ENCODE peak calls at places on chromosome 12, in four cellular contexts. One of them, this sample, is unnamed.
A peak's percentile ranks its signal among the peaks of the same experiment; 100 is the strongest.

GRCh38 chr12:132147423-132148367 is 3.4 kb downstream of the NOC4L start:
- DNase-seq in A549: no peak
- DNase-seq in 8988T: peak; percentile 11
- DNase-seq in activated T-cell treated with anti-CD3 and anti-CD28 coated beads for 24 hours: no peak
- DNase-seq in this sample: no peak

GRCh38 chr12:68808388-68809189 is 612 bp downstream of the MDM2 start:
- DNase-seq in A549: peak; percentile 72
- DNase-seq in 8988T: peak; percentile 56
- DNase-seq in activated T-cell treated with anti-CD3 and anti-CD28 coated beads for 24 hours: peak; percentile 46
- DNase-seq in this sample: peak; percentile 75

GRCh38 chr12:132078190-132078589 is 65.9 kb downstream of the DDX51 start:
- DNase-seq in A549: no peak
- DNase-seq in 8988T: no peak
- DNase-seq in activated T-cell treated with anti-CD3 and anti-CD28 coated beads for 24 hours: no peak
- DNase-seq in this sample: no peak

GRCh38 chr12:47105914-47106674 is 26.3 kb upstream of the AMIGO2 start:
- DNase-seq in A549: no peak
- DNase-seq in 8988T: no peak
- DNase-seq in activated T-cell treated with anti-CD3 and anti-CD28 coated beads for 24 hours: no peak
- DNase-seq in this sample: no peak

GRCh38 chr12:56684745-56685369 is 3.2 kb downstream of the PTGES3 start:
- DNase-seq in A549: no peak
- DNase-seq in 8988T: no peak
- DNase-seq in activated T-cell treated with anti-CD3 and anti-CD28 coated beads for 24 hours: no peak
- DNase-seq in this sample: no peak

GRCh38 chr12:55495490-55495889 is 3.3 kb downstream of the OR6C68 start:
- DNase-seq in A549: no peak
- DNase-seq in 8988T: no peak
- DNase-seq in activated T-cell treated with anti-CD3 and anti-CD28 coated beads for 24 hours: no peak
- DNase-seq in this sample: no peak

GRCh38 chr12:78864483-78865296 is at the start of gene SYT1:
- DNase-seq in A549: peak; percentile 98
- DNase-seq in 8988T: no peak
- DNase-seq in activated T-cell treated with anti-CD3 and anti-CD28 coated beads for 24 hours: no peak
- DNase-seq in this sample: peak; percentile 22

GRCh38 chr12:54959291-54960018 is 25.1 kb downstream of the TESPA1 start:
- DNase-seq in A549: no peak
- DNase-seq in 8988T: no peak
- DNase-seq in activated T-cell treated with anti-CD3 and anti-CD28 coated beads for 24 hours: no peak
- DNase-seq in this sample: no peak

GRCh38 chr12:44788731-44789130 is 87.4 kb downstream of the NELL2 start:
- DNase-seq in A549: no peak
- DNase-seq in 8988T: no peak
- DNase-seq in activated T-cell treated with anti-CD3 and anti-CD28 coated beads for 24 hours: no peak
- DNase-seq in this sample: no peak

GRCh38 chr12:64825143-64826011 is 930 bp downstream of the TBC1D30 start:
- DNase-seq in A549: no peak
- DNase-seq in 8988T: no peak
- DNase-seq in activated T-cell treated with anti-CD3 and anti-CD28 coated beads for 24 hours: no peak
- DNase-seq in this sample: no peak

GRCh38 chr12:59839514-59839913 is 243.7 kb downstream of the SLC16A7 start:
- DNase-seq in A549: no peak
- DNase-seq in 8988T: no peak
- DNase-seq in activated T-cell treated with anti-CD3 and anti-CD28 coated beads for 24 hours: no peak
- DNase-seq in this sample: no peak

GRCh38 chr12:130938186-130938585 is 15.5 kb upstream of the ADGRD1 start:
- DNase-seq in A549: no peak
- DNase-seq in 8988T: no peak
- DNase-seq in activated T-cell treated with anti-CD3 and anti-CD28 coated beads for 24 hours: no peak
- DNase-seq in this sample: no peak

GRCh38 chr12:57803317-57803893 is 15.1 kb downstream of the AVIL start:
- DNase-seq in A549: peak; percentile 69
- DNase-seq in 8988T: no peak
- DNase-seq in activated T-cell treated with anti-CD3 and anti-CD28 coated beads for 24 hours: no peak
- DNase-seq in this sample: peak; percentile 65

GRCh38 chr12:124622326-124622725 is 54.9 kb upstream of the NCOR2 start:
- DNase-seq in A549: no peak
- DNase-seq in 8988T: no peak
- DNase-seq in activated T-cell treated with anti-CD3 and anti-CD28 coated beads for 24 hours: no peak
- DNase-seq in this sample: no peak

GRCh38 chr12:818733-819132 is 66.4 kb downstream of the WNK1 start:
- DNase-seq in A549: no peak
- DNase-seq in 8988T: no peak
- DNase-seq in activated T-cell treated with anti-CD3 and anti-CD28 coated beads for 24 hours: no peak
- DNase-seq in this sample: no peak

GRCh38 chr12:49198431-49199155 is 9.7 kb upstream of the TUBA1A start:
- DNase-seq in A549: no peak
- DNase-seq in 8988T: no peak
- DNase-seq in activated T-cell treated with anti-CD3 and anti-CD28 coated beads for 24 hours: no peak
- DNase-seq in this sample: no peak

GRCh38 chr12:116389990-116390655 is 112.6 kb upstream of the MED13L start:
- DNase-seq in A549: peak; percentile 64
- DNase-seq in 8988T: no peak
- DNase-seq in activated T-cell treated with anti-CD3 and anti-CD28 coated beads for 24 hours: no peak
- DNase-seq in this sample: no peak

GRCh38 chr12:25155031-25155576 is 39.9 kb downstream of the DNAI7 start:
- DNase-seq in A549: peak; percentile 36
- DNase-seq in 8988T: no peak
- DNase-seq in activated T-cell treated with anti-CD3 and anti-CD28 coated beads for 24 hours: no peak
- DNase-seq in this sample: peak; percentile 14

GRCh38 chr12:118874698-118875548 is 106.4 kb upstream of the SRRM4 start:
- DNase-seq in A549: no peak
- DNase-seq in 8988T: no peak
- DNase-seq in activated T-cell treated with anti-CD3 and anti-CD28 coated beads for 24 hours: no peak
- DNase-seq in this sample: no peak

GRCh38 chr12:9925746-9926393 is 6.3 kb downstream of the CLEC2A start:
- DNase-seq in A549: peak; percentile 18
- DNase-seq in 8988T: no peak
- DNase-seq in activated T-cell treated with anti-CD3 and anti-CD28 coated beads for 24 hours: no peak
- DNase-seq in this sample: peak; percentile 62

GRCh38 chr12:109098671-109099070 is 1.3 kb downstream of the UNG start:
- DNase-seq in A549: no peak
- DNase-seq in 8988T: no peak
- DNase-seq in activated T-cell treated with anti-CD3 and anti-CD28 coated beads for 24 hours: no peak
- DNase-seq in this sample: no peak

GRCh38 chr12:62622177-62622576 is 155.6 kb downstream of the MON2 start:
- DNase-seq in A549: no peak
- DNase-seq in 8988T: no peak
- DNase-seq in activated T-cell treated with anti-CD3 and anti-CD28 coated beads for 24 hours: no peak
- DNase-seq in this sample: no peak

GRCh38 chr12:122097641-122098364 is 19.2 kb downstream of the MLXIP start:
- DNase-seq in A549: peak; percentile 56
- DNase-seq in 8988T: no peak
- DNase-seq in activated T-cell treated with anti-CD3 and anti-CD28 coated beads for 24 hours: no peak
- DNase-seq in this sample: peak; percentile 87

GRCh38 chr12:65487679-65488078 is 209.2 kb downstream of the MSRB3 start:
- DNase-seq in A549: no peak
- DNase-seq in 8988T: no peak
- DNase-seq in activated T-cell treated with anti-CD3 and anti-CD28 coated beads for 24 hours: no peak
- DNase-seq in this sample: no peak

GRCh38 chr12:68080577-68080976 is 79.0 kb downstream of the IFNG start:
- DNase-seq in A549: no peak
- DNase-seq in 8988T: no peak
- DNase-seq in activated T-cell treated with anti-CD3 and anti-CD28 coated beads for 24 hours: no peak
- DNase-seq in this sample: no peak